ENCODE peak calls at places on chromosomes 7 and 10, in six cellular contexts. Y, G, L, M, U and S are unnamed samples.

GRCh38 chr7:40356871-40357676 is 222.3 kb downstream of the SUGCT start:
- DNase-seq in Y (no peak), G (peak; percentile 70), L (no peak), M (no peak), U (no peak), S (peak; percentile 29)

GRCh38 chr7:83732305-83732704 is 83.4 kb upstream of the SEMA3E start:
- DNase-seq in Y (no peak), G (no peak), L (no peak), M (no peak), U (no peak), S (peak; percentile 11)

GRCh38 chr7:127047521-127047920 is 205.2 kb downstream of the GRM8 start:
- DNase-seq in Y (no peak), G (no peak), L (no peak), M (no peak), U (no peak), S (no peak)

GRCh38 chr7:47580175-47580701 is 1.7 kb downstream of the TNS3 start:
- DNase-seq in Y (no peak), G (peak; percentile 36), L (no peak), M (peak; percentile 79), U (no peak), S (peak; percentile 64)

GRCh38 chr10:122380703-122381102 is 6.2 kb downstream of the PLEKHA1 start:
- DNase-seq in Y (no peak), G (no peak), L (no peak), M (no peak), U (no peak), S (no peak)

GRCh38 chr10:88804083-88804812 is 1.7 kb downstream of the LIPM start:
- DNase-seq in Y (no peak), G (no peak), L (no peak), M (no peak), U (no peak), S (no peak)

GRCh38 chr7:106345421-106346166 is 60.8 kb upstream of the NAMPT start:
- DNase-seq in Y (no peak), G (peak; percentile 45), L (no peak), M (no peak), U (no peak), S (peak; percentile 78)

GRCh38 chr7:155052982-155053381 is 17.1 kb upstream of the HTR5A start:
- DNase-seq in Y (no peak), G (no peak), L (no peak), M (no peak), U (no peak), S (peak; percentile 70)

GRCh38 chr7:116258734-116259133 is 48.4 kb downstream of the TES start:
- DNase-seq in Y (no peak), G (peak; percentile 82), L (peak; percentile 23), M (peak; percentile 30), U (no peak), S (peak; percentile 66)

GRCh38 chr7:81002471-81002870 is 83.6 kb upstream of the SEMA3C start:
- DNase-seq in Y (no peak), G (no peak), L (no peak), M (no peak), U (no peak), S (no peak)

GRCh38 chr7:120873367-120873766 is 15.4 kb upstream of the TSPAN12 start:
- DNase-seq in Y (no peak), G (no peak), L (no peak), M (no peak), U (no peak), S (no peak)

GRCh38 chr10:132200344-132201110 is 13.8 kb downstream of the DPYSL4 start:
- DNase-seq in Y (no peak), G (no peak), L (no peak), M (no peak), U (no peak), S (no peak)

GRCh38 chr10:14751576-14752330 is 22.9 kb downstream of the FAM107B start:
- DNase-seq in Y (peak; percentile 64), G (peak; percentile 48), L (no peak), M (peak; percentile 49), U (no peak), S (peak; percentile 51)

GRCh38 chr7:138460649-138461607 is 869 bp downstream of the TRIM24 start:
- DNase-seq in Y (peak; percentile 54), G (peak; percentile 80), L (peak; percentile 21), M (peak; percentile 61), U (peak; percentile 60), S (peak; percentile 55)

GRCh38 chr10:71419002-71419540 is 22.4 kb downstream of the CDH23 start:
- DNase-seq in Y (no peak), G (no peak), L (no peak), M (no peak), U (no peak), S (no peak)

GRCh38 chr10:69382382-69383117 is 34.2 kb downstream of the TACR2 start:
- DNase-seq in Y (no peak), G (peak; percentile 96), L (peak; percentile 45), M (no peak), U (no peak), S (peak; percentile 93)

GRCh38 chr7:103626776-103627175 is 180.8 kb upstream of the SLC26A5 start:
- DNase-seq in Y (no peak), G (peak; percentile 27), L (no peak), M (no peak), U (no peak), S (no peak)

GRCh38 chr7:149772821-149773425 is 465 bp downstream of the ZNF467 start:
- DNase-seq in Y (no peak), G (peak; percentile 27), L (no peak), M (peak; percentile 46), U (no peak), S (no peak)